ENCODE peak calls at places on chromosome X, in six cellular contexts. One of them, this sample, is unnamed.

GRCh38 chrX:47218280-47218919 is at the start of gene CDK16:
- DNase-seq in GM23248: peak; percentile 78
- DNase-seq in lower lobe of right lung: peak; percentile 78
- DNase-seq in DMS 273 treated with DMSO at 0.1 percent for 48 hours: peak; percentile 80
- DNase-seq in head of caudate nucleus: peak; percentile 75
- DNase-seq in activated naive CD4-positive, alpha-beta T cell: peak; percentile 64
- DNase-seq in this sample: peak; percentile 78

GRCh38 chrX:150370589-150371312 is 7.6 kb downstream of the MAMLD1 start:
- DNase-seq in DMS 273 treated with DMSO at 0.1 percent for 48 hours: no peak
- DNase-seq in GM23248: peak; percentile 7
- DNase-seq in activated naive CD4-positive, alpha-beta T cell: no peak
- DNase-seq in head of caudate nucleus: no peak
- DNase-seq in lower lobe of right lung: no peak
- DNase-seq in this sample: no peak

GRCh38 chrX:87572911-87573310 is 55.3 kb downstream of the KLHL4 start:
- DNase-seq in DMS 273 treated with DMSO at 0.1 percent for 48 hours: no peak
- DNase-seq in lower lobe of right lung: no peak
- DNase-seq in head of caudate nucleus: no peak
- DNase-seq in GM23248: no peak
- DNase-seq in activated naive CD4-positive, alpha-beta T cell: no peak
- DNase-seq in this sample: no peak

GRCh38 chrX:13487731-13488505 is 81.5 kb upstream of the EGFL6 start:
- DNase-seq in GM23248: peak; percentile 73
- DNase-seq in head of caudate nucleus: no peak
- DNase-seq in activated naive CD4-positive, alpha-beta T cell: no peak
- DNase-seq in DMS 273 treated with DMSO at 0.1 percent for 48 hours: peak; percentile 63
- DNase-seq in lower lobe of right lung: no peak
- DNase-seq in this sample: no peak

GRCh38 chrX:15877380-15877779 is 22.8 kb upstream of the AP1S2 start:
- DNase-seq in head of caudate nucleus: no peak
- DNase-seq in DMS 273 treated with DMSO at 0.1 percent for 48 hours: no peak
- DNase-seq in activated naive CD4-positive, alpha-beta T cell: no peak
- DNase-seq in GM23248: peak; percentile 60
- DNase-seq in lower lobe of right lung: no peak
- DNase-seq in this sample: no peak

GRCh38 chrX:56782791-56783449 is 53.9 kb downstream of the NBDY start:
- DNase-seq in lower lobe of right lung: no peak
- DNase-seq in GM23248: no peak
- DNase-seq in activated naive CD4-positive, alpha-beta T cell: no peak
- DNase-seq in DMS 273 treated with DMSO at 0.1 percent for 48 hours: no peak
- DNase-seq in head of caudate nucleus: no peak
- DNase-seq in this sample: no peak

GRCh38 chrX:281166-281999 is at the start of gene PLCXD1:
- DNase-seq in GM23248: peak; percentile 28
- DNase-seq in lower lobe of right lung: peak; percentile 49
- DNase-seq in activated naive CD4-positive, alpha-beta T cell: no peak
- DNase-seq in head of caudate nucleus: peak; percentile 22
- DNase-seq in DMS 273 treated with DMSO at 0.1 percent for 48 hours: no peak
- DNase-seq in this sample: no peak

GRCh38 chrX:77617206-77617605 is 168.8 kb downstream of the ATRX start:
- DNase-seq in DMS 273 treated with DMSO at 0.1 percent for 48 hours: no peak
- DNase-seq in head of caudate nucleus: no peak
- DNase-seq in lower lobe of right lung: no peak
- DNase-seq in activated naive CD4-positive, alpha-beta T cell: no peak
- DNase-seq in GM23248: no peak
- DNase-seq in this sample: no peak

GRCh38 chrX:46574337-46574940 is 874 bp downstream of the CHST7 start:
- DNase-seq in activated naive CD4-positive, alpha-beta T cell: peak; percentile 3
- DNase-seq in GM23248: peak; percentile 44
- DNase-seq in lower lobe of right lung: peak; percentile 54
- DNase-seq in head of caudate nucleus: no peak
- DNase-seq in DMS 273 treated with DMSO at 0.1 percent for 48 hours: no peak
- DNase-seq in this sample: no peak

GRCh38 chrX:40468033-40468979 is 112.5 kb upstream of the ATP6AP2 start:
- DNase-seq in lower lobe of right lung: peak; percentile 58
- DNase-seq in GM23248: peak; percentile 45
- DNase-seq in DMS 273 treated with DMSO at 0.1 percent for 48 hours: peak; percentile 14
- DNase-seq in activated naive CD4-positive, alpha-beta T cell: no peak
- DNase-seq in head of caudate nucleus: peak; percentile 49
- DNase-seq in this sample: peak; percentile 74

GRCh38 chrX:134634691-134635090 is 23.6 kb downstream of the PLAC1 start:
- DNase-seq in GM23248: peak; percentile 86
- DNase-seq in DMS 273 treated with DMSO at 0.1 percent for 48 hours: no peak
- DNase-seq in activated naive CD4-positive, alpha-beta T cell: no peak
- DNase-seq in lower lobe of right lung: no peak
- DNase-seq in head of caudate nucleus: no peak
- DNase-seq in this sample: no peak

GRCh38 chrX:1380672-1381233 is 11.2 kb downstream of the SLC25A6 start:
- DNase-seq in activated naive CD4-positive, alpha-beta T cell: no peak
- DNase-seq in lower lobe of right lung: peak; percentile 41
- DNase-seq in DMS 273 treated with DMSO at 0.1 percent for 48 hours: no peak
- DNase-seq in GM23248: peak; percentile 20
- DNase-seq in head of caudate nucleus: no peak
- DNase-seq in this sample: peak; percentile 40

GRCh38 chrX:70423937-70424336 is 823 bp downstream of the GDPD2 start:
- DNase-seq in DMS 273 treated with DMSO at 0.1 percent for 48 hours: no peak
- DNase-seq in lower lobe of right lung: no peak
- DNase-seq in head of caudate nucleus: no peak
- DNase-seq in GM23248: no peak
- DNase-seq in activated naive CD4-positive, alpha-beta T cell: no peak
- DNase-seq in this sample: no peak

GRCh38 chrX:25442501-25442900 is 426.7 kb upstream of the ARX start:
- DNase-seq in activated naive CD4-positive, alpha-beta T cell: no peak
- DNase-seq in lower lobe of right lung: no peak
- DNase-seq in DMS 273 treated with DMSO at 0.1 percent for 48 hours: no peak
- DNase-seq in head of caudate nucleus: no peak
- DNase-seq in GM23248: no peak
- DNase-seq in this sample: no peak

GRCh38 chrX:52990848-52991247 is 32.5 kb upstream of the FAM156A start:
- DNase-seq in head of caudate nucleus: no peak
- DNase-seq in lower lobe of right lung: no peak
- DNase-seq in GM23248: peak; percentile 17
- DNase-seq in activated naive CD4-positive, alpha-beta T cell: no peak
- DNase-seq in DMS 273 treated with DMSO at 0.1 percent for 48 hours: no peak
- DNase-seq in this sample: no peak

GRCh38 chrX:40101430-40101802 is 3.7 kb upstream of the BCOR start:
- DNase-seq in GM23248: no peak
- DNase-seq in activated naive CD4-positive, alpha-beta T cell: no peak
- DNase-seq in DMS 273 treated with DMSO at 0.1 percent for 48 hours: no peak
- DNase-seq in lower lobe of right lung: no peak
- DNase-seq in head of caudate nucleus: no peak
- DNase-seq in this sample: no peak